ENCODE peak calls at places on chromosomes 16 and 17, in nine cellular contexts. W, U, V, I, N, S, G, Q and A are unnamed samples.

GRCh38 chr17:8021565-8022357 is 17.1 kb upstream of the ALOX15B start:
- DNase-seq in W (no peak), U (no peak), V (no peak), I (no peak), N (no peak), S (no peak), G (no peak), Q (no peak), A (no peak)

GRCh38 chr17:43211123-43211479 is 574 bp upstream of the TMEM106A start:
- DNase-seq in W (no peak), U (no peak), V (no peak), I (no peak), N (no peak), S (no peak), G (no peak), Q (no peak), A (no peak)

GRCh38 chr16:71421911-71422310 is 19.9 kb downstream of the TLE7 start:
- DNase-seq in W (no peak), U (peak), V (no peak), I (no peak), N (peak), S (peak), G (no peak), Q (no peak), A (peak)

GRCh38 chr16:56669005-56669839 is at the start of gene MT1H:
- DNase-seq in W (no peak), U (no peak), V (no peak), I (no peak), N (no peak), S (no peak), G (no peak), Q (no peak), A (no peak)

GRCh38 chr17:751269-752001 is 629 bp downstream of the GEMIN4 start:
- DNase-seq in W (no peak), U (peak), V (peak), I (no peak), N (no peak), S (peak), G (peak), Q (peak), A (peak)

GRCh38 chr17:65261152-65261551 is 124.0 kb downstream of the RGS9 start:
- DNase-seq in W (no peak), U (no peak), V (no peak), I (no peak), N (peak), S (no peak), G (no peak), Q (no peak), A (no peak)

GRCh38 chr17:81512984-81513668 is 527 bp upstream of the ACTG1 start:
- DNase-seq in W (peak), U (peak), V (peak), I (no peak), N (peak), S (peak), G (peak), Q (peak), A (peak)

GRCh38 chr17:77137111-77137510 is 3.7 kb upstream of the SEC14L1 start:
- DNase-seq in W (no peak), U (no peak), V (no peak), I (no peak), N (no peak), S (no peak), G (no peak), Q (no peak), A (no peak)

GRCh38 chr16:24773771-24774427 is 44.4 kb downstream of the TNRC6A start:
- DNase-seq in W (no peak), U (no peak), V (no peak), I (no peak), N (no peak), S (no peak), G (no peak), Q (no peak), A (no peak)

GRCh38 chr16:86823895-86824671 is 245.7 kb downstream of the FOXL1 start:
- DNase-seq in W (no peak), U (no peak), V (no peak), I (no peak), N (no peak), S (no peak), G (no peak), Q (peak), A (peak)

GRCh38 chr16:59259074-59259963 is 525.2 kb upstream of the GOT2 start:
- DNase-seq in W (no peak), U (no peak), V (no peak), I (no peak), N (no peak), S (no peak), G (no peak), Q (peak), A (no peak)

GRCh38 chr17:3727041-3727440 is 3.3 kb downstream of the HASPIN start:
- DNase-seq in W (no peak), U (no peak), V (no peak), I (no peak), N (no peak), S (no peak), G (no peak), Q (no peak), A (no peak)

GRCh38 chr17:39736319-39737165 is 1.2 kb upstream of the GRB7 start:
- DNase-seq in W (no peak), U (no peak), V (no peak), I (no peak), N (no peak), S (peak), G (no peak), Q (no peak), A (peak)

GRCh38 chr17:55760643-55761355 is 9.9 kb downstream of the PCTP start:
- DNase-seq in W (peak), U (no peak), V (no peak), I (no peak), N (no peak), S (no peak), G (no peak), Q (no peak), A (no peak)

GRCh38 chr16:9039208-9039607 is 52.2 kb upstream of the HAPSTR1 start:
- DNase-seq in W (no peak), U (peak), V (no peak), I (no peak), N (peak), S (no peak), G (no peak), Q (no peak), A (peak)

GRCh38 chr16:57131351-57131970 is 39.1 kb downstream of the CPNE2 start:
- DNase-seq in W (no peak), U (no peak), V (no peak), I (no peak), N (no peak), S (no peak), G (no peak), Q (no peak), A (no peak)

GRCh38 chr17:14359251-14359939 is 58.5 kb downstream of the HS3ST3B1 start:
- DNase-seq in W (no peak), U (no peak), V (no peak), I (no peak), N (no peak), S (no peak), G (peak), Q (no peak), A (no peak)

GRCh38 chr17:11140028-11140427 is 101.0 kb upstream of the SHISA6 start:
- DNase-seq in W (peak), U (no peak), V (no peak), I (no peak), N (no peak), S (no peak), G (no peak), Q (no peak), A (peak)

GRCh38 chr17:11140501-11140900 is 100.5 kb upstream of the SHISA6 start:
- DNase-seq in W (no peak), U (no peak), V (no peak), I (no peak), N (no peak), S (no peak), G (no peak), Q (no peak), A (no peak)

GRCh38 chr17:11142231-11142630 is 98.8 kb upstream of the SHISA6 start:
- DNase-seq in W (no peak), U (no peak), V (no peak), I (no peak), N (no peak), S (no peak), G (no peak), Q (no peak), A (no peak)

DNA sequence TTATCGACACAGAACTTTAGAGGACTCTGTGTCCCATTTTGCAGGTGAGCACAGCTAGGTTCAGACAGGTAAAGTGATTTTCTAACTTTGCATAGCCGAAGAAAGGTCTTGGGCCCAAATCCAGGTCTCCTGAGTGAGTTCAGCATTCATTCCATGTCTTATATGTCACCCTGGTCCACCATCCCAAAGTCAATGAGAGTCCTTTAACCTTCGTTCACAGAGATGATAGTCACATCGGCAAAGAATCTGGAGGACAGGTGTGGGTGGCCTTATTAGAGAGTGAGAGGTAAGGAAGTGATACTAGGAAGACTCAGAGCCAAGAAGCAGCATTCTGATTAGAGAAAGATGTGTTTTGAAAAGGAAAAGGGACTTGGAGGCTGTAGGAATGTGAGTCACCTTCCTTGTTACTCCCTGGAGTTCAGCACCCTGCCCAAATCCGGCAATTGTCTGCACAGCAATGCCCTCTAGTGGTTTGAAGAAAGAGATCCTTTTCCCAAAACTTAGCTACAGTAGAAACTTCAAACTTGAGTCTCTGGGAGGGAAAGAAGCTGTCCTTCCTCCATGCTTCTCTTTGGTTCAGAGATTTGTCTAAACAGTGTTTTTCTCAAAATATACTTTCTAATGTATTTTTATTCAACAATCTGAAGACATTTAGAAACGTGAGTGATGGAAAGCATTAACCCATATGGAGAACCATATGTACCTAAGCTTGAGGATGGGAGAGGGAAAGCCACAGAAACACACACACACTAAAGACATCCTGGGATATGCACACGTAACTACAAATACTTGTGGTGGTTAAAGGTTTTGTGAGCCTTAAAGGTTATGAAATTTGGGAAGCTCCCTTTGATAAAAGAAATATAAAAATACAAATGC is 96.4 kb upstream of the SHISA6 start:
- DNase-seq in W (no peak), U (peak), V (no peak), I (peak), N (no peak), S (peak), G (peak), Q (peak), A (peak)
- TF ChIP-seq CTCF in W (peak), U (peak), V (peak), I (peak), N (peak), S (peak), G (peak), Q (peak), A (peak)

GRCh38 chr17:79910985-79911361 is 71.7 kb upstream of the CBX4 start:
- DNase-seq in W (no peak), U (no peak), V (no peak), I (no peak), N (no peak), S (no peak), G (no peak), Q (no peak), A (no peak)
- TF ChIP-seq CTCF in W (no peak), U (no peak), V (no peak), I (no peak), N (no peak), S (no peak), G (no peak), Q (no peak), A (no peak)

GRCh38 chr16:88287219-88287618 is 95.5 kb upstream of the ZNF469 start:
- DNase-seq in W (no peak), U (no peak), V (no peak), I (no peak), N (no peak), S (peak), G (no peak), Q (no peak), A (peak)
- TF ChIP-seq CTCF in W (no peak), U (peak), V (peak), I (peak), N (peak), S (peak), G (no peak), Q (peak), A (peak)

DNA sequence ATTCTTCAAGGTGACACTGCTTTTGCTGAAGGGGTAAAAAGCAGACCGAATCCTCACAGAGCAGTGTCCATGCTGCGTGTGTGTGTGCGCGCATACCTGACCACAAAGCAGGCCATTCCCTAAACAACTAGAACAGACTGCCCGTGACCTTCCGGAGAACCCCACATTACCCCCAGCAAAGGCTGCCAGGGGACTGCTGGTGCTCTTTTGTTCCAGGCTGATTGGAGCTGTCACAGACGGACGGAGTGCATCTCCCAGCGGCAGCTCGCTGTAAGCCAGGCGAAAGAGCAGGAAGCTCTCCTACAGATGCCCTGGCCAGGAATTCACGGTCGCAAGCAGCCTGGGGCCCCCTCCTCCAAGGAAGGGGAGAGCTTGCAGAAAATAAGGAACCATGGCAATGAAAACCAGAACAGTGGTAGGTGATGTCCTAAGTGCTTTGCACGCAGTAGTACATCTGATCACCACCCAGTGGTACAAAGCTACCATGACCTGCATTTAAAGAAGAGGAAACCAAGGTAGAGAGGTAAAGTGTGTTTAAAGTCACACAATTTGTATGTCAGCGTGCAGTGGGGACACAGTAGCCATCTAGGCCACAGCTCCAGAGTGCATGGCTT is 153.4 kb upstream of the DYNLRB2 start:
- DNase-seq in W (no peak), U (no peak), V (no peak), I (no peak), N (no peak), S (no peak), G (no peak), Q (no peak), A (no peak)
- TF ChIP-seq CTCF in W (no peak), U (peak), V (no peak), I (no peak), N (no peak), S (no peak), G (no peak), Q (no peak), A (no peak)

GRCh38 chr16:79997257-79997656 is 396.7 kb upstream of the MAF start:
- DNase-seq in W (no peak), U (peak), V (no peak), I (no peak), N (no peak), S (no peak), G (no peak), Q (peak), A (peak)
- TF ChIP-seq CTCF in W (no peak), U (peak), V (peak), I (peak), N (peak), S (peak), G (peak), Q (peak), A (peak)

GRCh38 chr17:51640108-51640622 is 379.8 kb downstream of the UTP18 start:
- DNase-seq in W (no peak), U (peak), V (no peak), I (no peak), N (peak), S (peak), G (no peak), Q (no peak), A (peak)
- TF ChIP-seq CTCF in W (no peak), U (peak), V (peak), I (no peak), N (peak), S (peak), G (no peak), Q (no peak), A (peak)

GRCh38 chr17:46769531-46770438 is 48.7 kb downstream of the WNT3 start:
- DNase-seq in W (no peak), U (no peak), V (no peak), I (no peak), N (no peak), S (no peak), G (peak), Q (peak), A (no peak)

GRCh38 chr17:46772013-46772878 is 46.2 kb downstream of the WNT3 start:
- DNase-seq in W (no peak), U (peak), V (peak), I (no peak), N (no peak), S (peak), G (peak), Q (peak), A (peak)

GRCh38 chr17:46770439-46770817 is 48.1 kb downstream of the WNT3 start:
- DNase-seq in W (no peak), U (no peak), V (no peak), I (no peak), N (no peak), S (no peak), G (no peak), Q (no peak), A (no peak)

GRCh38 chr17:46771601-46772012 is 46.9 kb downstream of the WNT3 start:
- DNase-seq in W (no peak), U (no peak), V (no peak), I (no peak), N (no peak), S (peak), G (no peak), Q (peak), A (no peak)

DNA sequence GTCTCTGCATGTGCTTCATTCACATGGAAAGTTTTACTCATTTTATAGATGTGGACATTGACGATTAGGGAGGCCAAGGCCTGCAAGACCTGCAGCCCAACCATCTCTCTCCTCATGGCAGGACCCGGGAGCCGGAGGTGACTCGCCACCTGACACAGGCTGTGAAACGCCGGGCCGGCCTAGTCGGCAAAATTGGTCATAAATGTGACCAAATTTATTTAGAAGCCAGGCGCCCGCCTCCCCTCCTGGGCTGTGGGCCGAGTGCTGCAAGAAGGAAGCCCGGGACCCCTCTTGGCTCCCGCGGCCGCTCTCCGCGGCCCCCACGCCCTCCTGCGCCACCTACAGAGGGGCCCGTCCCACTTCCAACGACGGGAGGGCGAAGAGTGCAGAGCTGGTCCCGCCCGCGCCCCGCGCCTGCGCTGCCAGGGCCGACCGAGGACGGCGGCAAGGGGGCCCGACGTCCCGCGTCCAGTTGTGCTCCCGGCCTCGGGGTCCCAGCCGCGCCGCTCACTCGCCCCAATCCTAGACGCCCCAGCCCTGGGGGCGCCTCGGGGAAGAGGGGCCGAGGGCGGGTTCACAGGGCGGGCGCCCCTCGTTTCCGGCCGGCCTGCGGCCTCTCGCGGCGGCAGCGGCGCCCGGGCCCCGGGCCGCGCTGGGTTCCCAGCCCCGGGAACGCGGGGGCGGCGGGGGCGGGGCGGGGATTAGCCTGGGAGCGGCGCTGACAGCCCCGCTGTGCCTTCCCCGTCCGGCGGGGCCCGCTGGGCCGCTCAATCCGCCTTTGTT is 47.5 kb downstream of the WNT3 start:
- DNase-seq in W (no peak), U (peak), V (peak), I (no peak), N (peak), S (peak), G (peak), Q (peak), A (no peak)
- TF ChIP-seq CTCF in W (no peak), U (no peak), V (peak), I (no peak), N (no peak), S (peak), G (no peak), Q (no peak), A (no peak)

GRCh38 chr17:71423871-71424546 is 696.8 kb upstream of the SOX9 start:
- DNase-seq in W (no peak), U (no peak), V (no peak), I (no peak), N (no peak), S (peak), G (no peak), Q (peak), A (peak)
- TF ChIP-seq CTCF in W (no peak), U (no peak), V (no peak), I (no peak), N (no peak), S (peak), G (no peak), Q (no peak), A (no peak)

GRCh38 chr16:4936181-4936990 is 562 bp downstream of the PPL start:
- DNase-seq in W (no peak), U (peak), V (no peak), I (no peak), N (no peak), S (peak), G (no peak), Q (no peak), A (peak)
- TF ChIP-seq CTCF in W (peak), U (peak), V (peak), I (peak), N (no peak), S (peak), G (no peak), Q (peak), A (peak)

GRCh38 chr17:82670661-82671060 is 22.4 kb upstream of the WDR45B start:
- DNase-seq in W (no peak), U (no peak), V (no peak), I (no peak), N (no peak), S (no peak), G (no peak), Q (no peak), A (no peak)

GRCh38 chr17:82666931-82667667 is 18.9 kb upstream of the WDR45B start:
- DNase-seq in W (no peak), U (no peak), V (no peak), I (no peak), N (no peak), S (no peak), G (no peak), Q (no peak), A (no peak)

GRCh38 chr17:82668024-82668630 is 19.9 kb upstream of the WDR45B start:
- DNase-seq in W (no peak), U (no peak), V (no peak), I (no peak), N (no peak), S (no peak), G (no peak), Q (no peak), A (no peak)

GRCh38 chr17:82667668-82668000 is 19.4 kb upstream of the WDR45B start:
- DNase-seq in W (no peak), U (no peak), V (no peak), I (no peak), N (no peak), S (no peak), G (no peak), Q (no peak), A (no peak)

DNA sequence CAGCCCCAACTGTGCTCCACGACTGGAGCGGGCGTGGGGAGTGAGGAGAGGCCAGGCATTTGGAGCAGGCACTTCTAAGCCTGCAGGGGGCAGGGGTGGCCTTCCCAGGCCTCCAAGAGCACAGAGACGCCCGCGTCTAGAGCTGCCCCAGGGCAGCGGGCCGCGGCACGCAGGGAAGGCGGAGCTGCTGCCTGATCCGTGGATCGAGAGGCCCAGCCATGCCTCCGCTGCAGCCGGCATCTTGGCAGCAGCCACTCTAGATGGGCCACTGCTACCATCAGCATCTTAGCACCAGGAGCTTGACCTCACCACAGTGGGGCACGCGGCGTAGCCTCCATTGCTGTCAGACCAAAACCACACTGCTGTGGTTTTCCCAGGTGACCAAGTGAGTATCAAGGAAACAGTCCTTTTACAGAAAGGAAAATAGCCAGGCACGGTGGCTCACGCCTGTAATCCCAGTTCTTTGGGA is 20.4 kb upstream of the WDR45B start:
- DNase-seq in W (no peak), U (peak), V (peak), I (no peak), N (peak), S (peak), G (no peak), Q (peak), A (peak)
- TF ChIP-seq CTCF in W (peak), U (peak), V (peak), I (peak), N (no peak), S (peak), G (no peak), Q (peak), A (peak)